ENCODE peak calls at places on chromosomes 4 and X, in four cellular contexts. T, I, S and F are unnamed samples.

GRCh38 chr4:3781997-3782930 is 16.1 kb downstream of the ADRA2C start:
- DNase-seq in T (no peak), I (peak; percentile 65), S (no peak), F (no peak)

GRCh38 chr4:3634281-3635089 is 102.3 kb upstream of the LRPAP1 start:
- DNase-seq in T (no peak), I (peak; percentile 49), S (no peak), F (peak; percentile 73)

GRCh38 chrX:105876658-105877057 is 54.3 kb downstream of the NRK start:
- DNase-seq in T (no peak), I (no peak), S (no peak), F (no peak)

GRCh38 chr4:60463846-60464502 is 736.2 kb upstream of the ADGRL3 start:
- DNase-seq in T (no peak), I (peak; percentile 17), S (no peak), F (no peak)

GRCh38 chr4:167721574-167721973 is 370.8 kb upstream of the ANXA10 start:
- DNase-seq in T (no peak), I (no peak), S (no peak), F (no peak)

GRCh38 chr4:139659735-139660424 is 5.7 kb upstream of the MGST2 start:
- DNase-seq in T (no peak), I (no peak), S (no peak), F (no peak)

GRCh38 chrX:84737471-84737871 is 235.2 kb upstream of the HDX start:
- DNase-seq in T (no peak), I (no peak), S (no peak), F (no peak)

GRCh38 chr4:88963817-88964216 is 93.2 kb downstream of the FAM13A start:
- DNase-seq in T (no peak), I (no peak), S (no peak), F (no peak)

GRCh38 chr4:139300431-139301142 is 718 bp upstream of the NAA15 start:
- DNase-seq in T (no peak), I (no peak), S (no peak), F (no peak)

GRCh38 chr4:139177049-139177887 is at the start of gene ELF2:
- DNase-seq in T (peak; percentile 95), I (peak; percentile 99), S (peak; percentile 85), F (peak; percentile 96)

GRCh38 chr4:89997171-89997704 is 102.6 kb downstream of the MMRN1 start:
- DNase-seq in T (no peak), I (no peak), S (no peak), F (no peak)

GRCh38 chr4:182212211-182212761 is 30.9 kb upstream of the TENM3 start:
- DNase-seq in T (no peak), I (peak; percentile 70), S (no peak), F (no peak)

GRCh38 chr4:19689511-19689910 is 562.2 kb upstream of the SLIT2 start:
- DNase-seq in T (no peak), I (no peak), S (no peak), F (no peak)

GRCh38 chr4:176339936-176340761 is 20.4 kb downstream of the SPCS3 start:
- DNase-seq in T (no peak), I (no peak), S (no peak), F (no peak)

GRCh38 chrX:2609431-2610238 is 81.5 kb upstream of the CD99 start:
- DNase-seq in T (no peak), I (no peak), S (no peak), F (no peak)

GRCh38 chr4:67721770-67722597 is 21.0 kb upstream of the UBA6 start:
- DNase-seq in T (no peak), I (no peak), S (no peak), F (no peak)

GRCh38 chrX:118644378-118644777 is 83.0 kb upstream of the IL13RA1 start:
- DNase-seq in T (no peak), I (no peak), S (no peak), F (no peak)

GRCh38 chr4:25654971-25655963 is at the start of gene SLC34A2:
- DNase-seq in T (no peak), I (peak; percentile 90), S (peak; percentile 52), F (no peak)

GRCh38 chr4:51895816-51896408 is 53.0 kb downstream of the DCUN1D4 start:
- DNase-seq in T (peak; percentile 64), I (no peak), S (peak; percentile 46), F (no peak)

GRCh38 chrX:4588056-4588455 is 874.6 kb upstream of the PRKX start:
- DNase-seq in T (no peak), I (no peak), S (no peak), F (no peak)

GRCh38 chrX:51420610-51421009 is 75.8 kb downstream of the NUDT11 start:
- DNase-seq in T (no peak), I (no peak), S (no peak), F (no peak)

GRCh38 chr4:118173956-118174355 is 139.7 kb downstream of the NDST3 start:
- DNase-seq in T (no peak), I (no peak), S (no peak), F (no peak)

GRCh38 chrX:22395372-22395771 is 122.7 kb downstream of the CBLL2 start:
- DNase-seq in T (no peak), I (no peak), S (no peak), F (no peak)

GRCh38 chrX:19990225-19990518 is 689 bp downstream of the BCLAF3 start:
- DNase-seq in T (no peak), I (no peak), S (no peak), F (no peak)

GRCh38 chrX:103531002-103531401 is 11.7 kb upstream of the RAB40A start:
- DNase-seq in T (no peak), I (no peak), S (no peak), F (no peak)

GRCh38 chrX:40755291-40756249 is 20.2 kb upstream of the MED14 start:
- DNase-seq in T (no peak), I (no peak), S (no peak), F (no peak)

GRCh38 chr4:59612235-59612634 is 1587.9 kb upstream of the ADGRL3 start:
- DNase-seq in T (no peak), I (no peak), S (no peak), F (no peak)

GRCh38 chr4:128141866-128142265 is 80.8 kb downstream of the LARP1B start:
- DNase-seq in T (no peak), I (no peak), S (no peak), F (no peak)

GRCh38 chrX:118973389-118974087 is 880 bp upstream of the LONRF3 start:
- DNase-seq in T (peak; percentile 68), I (peak; percentile 73), S (no peak), F (no peak)

GRCh38 chr4:91837608-91838029 is 466.1 kb upstream of the GRID2 start:
- DNase-seq in T (no peak), I (no peak), S (no peak), F (no peak)

GRCh38 chr4:151227731-151228130 is 49.2 kb upstream of the PRSS48 start:
- DNase-seq in T (peak; percentile 78), I (no peak), S (no peak), F (no peak)

GRCh38 chr4:1544861-1545275 is 138.6 kb upstream of the NKX1-1 start:
- DNase-seq in T (no peak), I (peak; percentile 68), S (no peak), F (peak; percentile 82)

GRCh38 chr4:16443504-16444088 is 217.3 kb upstream of the TAPT1 start:
- DNase-seq in T (no peak), I (no peak), S (no peak), F (no peak)

GRCh38 chr4:108311313-108311712 is 142.6 kb upstream of the LEF1 start:
- DNase-seq in T (no peak), I (no peak), S (no peak), F (no peak)

GRCh38 chr4:9703391-9703790 is 78.0 kb upstream of the DRD5 start:
- DNase-seq in T (peak; percentile 75), I (no peak), S (peak; percentile 67), F (no peak)

GRCh38 chr4:74412225-74412624 is 32.7 kb upstream of the AREG start:
- DNase-seq in T (no peak), I (no peak), S (no peak), F (no peak)

GRCh38 chr4:171947389-171947788 is 134.2 kb downstream of the GALNTL6 start:
- DNase-seq in T (no peak), I (no peak), S (no peak), F (no peak)

GRCh38 chrX:57528670-57529255 is 63.0 kb upstream of the ZXDB start:
- DNase-seq in T (no peak), I (no peak), S (no peak), F (no peak)

GRCh38 chr4:110808371-110808878 is 185.5 kb upstream of the PITX2 start:
- DNase-seq in T (no peak), I (no peak), S (no peak), F (no peak)

GRCh38 chrX:133745361-133745760 is 240.0 kb downstream of the GPC3 start:
- DNase-seq in T (no peak), I (no peak), S (no peak), F (no peak)
- TF ChIP-seq CTCF in T (no peak), I (no peak), S (no peak), F (peak; percentile 27)

GRCh38 chrX:69063486-69063885 is 101.8 kb downstream of the PJA1 start:
- DNase-seq in T (peak; percentile 17), I (no peak), S (no peak), F (no peak)

GRCh38 chrX:69062493-69062892 is 102.8 kb downstream of the PJA1 start:
- DNase-seq in T (peak; percentile 16), I (no peak), S (peak; percentile 9), F (no peak)

GRCh38 chrX:69065451-69065850 is 99.8 kb downstream of the PJA1 start:
- DNase-seq in T (peak; percentile 34), I (no peak), S (peak; percentile 27), F (no peak)

GRCh38 chrX:69066021-69066757 is 99.1 kb downstream of the PJA1 start:
- DNase-seq in T (peak; percentile 35), I (no peak), S (peak; percentile 20), F (peak; percentile 76)

GRCh38 chrX:69060631-69061408 is 104.4 kb downstream of the PJA1 start:
- DNase-seq in T (peak; percentile 34), I (no peak), S (peak; percentile 32), F (no peak)
- TF ChIP-seq CTCF in T (no peak), I (no peak), S (no peak), F (peak; percentile 73)

GRCh38 chr4:5887361-5888221 is 5.3 kb downstream of the CRMP1 start:
- DNase-seq in T (no peak), I (peak; percentile 75), S (no peak), F (no peak)
- TF ChIP-seq CTCF in T (no peak), I (no peak), S (no peak), F (peak; percentile 42)

DNA sequence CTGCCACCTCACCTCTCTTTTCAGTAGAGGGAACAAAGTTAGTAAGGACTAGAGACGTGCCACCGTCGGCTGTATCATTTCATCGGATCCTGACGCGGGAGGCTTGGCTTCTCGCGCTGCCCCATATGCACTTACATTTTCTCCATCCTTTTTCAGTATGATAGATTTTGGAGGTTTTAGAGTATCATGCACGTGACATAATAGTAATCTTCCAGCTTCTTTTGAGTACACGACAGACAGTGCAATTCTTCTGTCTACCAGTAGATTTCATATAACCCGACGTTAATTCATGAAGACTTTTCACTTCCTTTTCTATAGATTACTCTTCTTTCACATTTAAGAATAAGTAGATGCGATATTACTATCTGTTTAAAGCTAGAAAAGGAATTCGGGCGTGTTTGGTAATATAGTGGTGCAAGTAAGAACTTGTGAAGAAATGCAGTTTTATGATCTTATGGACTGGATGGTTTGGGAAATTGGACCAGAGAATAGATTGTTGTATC is 995 bp downstream of the CDS1 start:
- DNase-seq in T (no peak), I (no peak), S (no peak), F (no peak)
- TF ChIP-seq CTCF in T (no peak), I (no peak), S (no peak), F (no peak)

GRCh38 chrX:13254076-13254785 is 65.6 kb downstream of the ATXN3L start:
- DNase-seq in T (no peak), I (peak; percentile 54), S (no peak), F (no peak)
- TF ChIP-seq CTCF in T (no peak), I (no peak), S (no peak), F (peak; percentile 20)

GRCh38 chr4:129146639-129147038 is 50.7 kb downstream of the C4orf33 start:
- DNase-seq in T (no peak), I (no peak), S (no peak), F (no peak)
- TF ChIP-seq CTCF in T (no peak), I (no peak), S (no peak), F (peak; percentile 16)